ENCODE peak calls at places on chromosomes 7 and 10, in five cellular contexts. Q, R, A, J and L are unnamed samples.

GRCh38 chr10:61904711-61905445 is 3.4 kb downstream of the ARID5B start:
- DNase-seq in Q (peak; percentile 80), R (peak; percentile 28), A (peak; percentile 47), J (no peak), L (no peak)

GRCh38 chr7:1176891-1177373 is 16.9 kb upstream of the ZFAND2A start:
- DNase-seq in Q (peak; percentile 31), R (peak; percentile 68), A (peak; percentile 86), J (no peak), L (no peak)

GRCh38 chr10:33334839-33335549 is 527 bp upstream of the NRP1 start:
- DNase-seq in Q (peak; percentile 87), R (peak; percentile 65), A (peak; percentile 88), J (peak; percentile 82), L (no peak)

GRCh38 chr10:96747734-96748550 is 27.6 kb upstream of the PIK3AP1 start:
- DNase-seq in Q (no peak), R (no peak), A (no peak), J (no peak), L (no peak)

GRCh38 chr10:132163826-132164515 is 22.8 kb upstream of the DPYSL4 start:
- DNase-seq in Q (no peak), R (no peak), A (no peak), J (no peak), L (no peak)

GRCh38 chr10:38102889-38103288 is 8.8 kb downstream of the ZNF37A start:
- DNase-seq in Q (no peak), R (no peak), A (no peak), J (no peak), L (no peak)

GRCh38 chr10:48523820-48524758 is 80.8 kb downstream of the ARHGAP22 start:
- DNase-seq in Q (no peak), R (no peak), A (peak; percentile 29), J (no peak), L (no peak)

GRCh38 chr10:32055478-32056135 is 618 bp downstream of the KIF5B start:
- DNase-seq in Q (peak; percentile 41), R (peak; percentile 65), A (peak; percentile 65), J (peak; percentile 53), L (peak; percentile 21)

GRCh38 chr7:74371381-74372059 is 82.2 kb upstream of the GTF2IRD1 start:
- DNase-seq in Q (no peak), R (peak; percentile 43), A (no peak), J (peak; percentile 64), L (no peak)

GRCh38 chr7:75702515-75702914 is 36.2 kb downstream of the HIP1 start:
- DNase-seq in Q (no peak), R (no peak), A (no peak), J (no peak), L (no peak)

GRCh38 chr10:88582806-88583583 is at the start of gene RNLS:
- DNase-seq in Q (peak; percentile 15), R (peak; percentile 77), A (peak; percentile 74), J (peak; percentile 68), L (peak; percentile 23)
- TF ChIP-seq POLR2A in Q (no peak), R (peak; percentile 89), A (peak; percentile 62), J (peak; percentile 52), L (no peak)

GRCh38 chr10:71259815-71260501 is 47.6 kb downstream of the UNC5B start:
- DNase-seq in Q (no peak), R (no peak), A (no peak), J (no peak), L (no peak)

GRCh38 chr10:71260622-71261325 is 48.4 kb downstream of the UNC5B start:
- DNase-seq in Q (peak; percentile 96), R (no peak), A (no peak), J (peak; percentile 89), L (no peak)

GRCh38 chr10:71258446-71259145 is 46.2 kb downstream of the UNC5B start:
- DNase-seq in Q (no peak), R (no peak), A (no peak), J (no peak), L (no peak)

GRCh38 chr10:71258046-71258445 is 45.7 kb downstream of the UNC5B start:
- DNase-seq in Q (no peak), R (no peak), A (no peak), J (no peak), L (no peak)

DNA sequence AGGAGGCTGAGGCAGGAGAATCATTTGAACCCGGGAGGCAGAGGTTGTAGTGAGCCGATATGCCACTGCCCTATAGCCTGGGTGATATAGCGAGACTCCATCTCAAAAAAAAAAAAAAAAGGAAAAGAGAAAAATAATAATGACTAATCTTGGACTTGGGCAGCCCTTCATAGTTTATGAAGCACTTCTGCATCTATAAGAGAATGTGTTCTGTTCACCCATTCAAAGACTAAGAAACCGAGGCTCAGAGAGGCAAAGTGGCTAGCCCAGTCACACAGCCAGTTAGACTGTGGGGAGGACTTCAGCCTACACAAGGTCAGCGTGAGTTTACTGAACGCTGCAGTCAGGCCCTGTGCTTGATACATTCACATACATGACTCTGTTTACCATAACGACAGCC is 46.9 kb downstream of the UNC5B start:
- DNase-seq in Q (no peak), R (no peak), A (no peak), J (no peak), L (no peak)
- H3K4me1 ChIP-seq in Q (peaks cover 27% of the 10 kb centered on the region), R (peaks cover 10% of the 10 kb centered on the region), A (no peaks in the 10 kb centered on the region), J (peaks cover 13% of the 10 kb centered on the region), L (peaks cover 93% of the 10 kb centered on the region)

GRCh38 chr10:80522756-80523363 is 14.8 kb upstream of the SH2D4B start:
- DNase-seq in Q (no peak), R (no peak), A (no peak), J (no peak), L (no peak)
- TF ChIP-seq POLR2A in Q (no peak), R (no peak), A (no peak), J (no peak), L (no peak)

GRCh38 chr7:37212051-37212450 is 236.6 kb downstream of the ELMO1 start:
- DNase-seq in Q (no peak), R (no peak), A (no peak), J (no peak), L (no peak)
- H3K4me1 ChIP-seq in Q (peaks cover 2% of the 10 kb centered on the region), R (peaks cover 13% of the 10 kb centered on the region), A (no peaks in the 10 kb centered on the region), J (peaks cover 4% of the 10 kb centered on the region), L (peaks cover 59% of the 10 kb centered on the region)

DNA sequence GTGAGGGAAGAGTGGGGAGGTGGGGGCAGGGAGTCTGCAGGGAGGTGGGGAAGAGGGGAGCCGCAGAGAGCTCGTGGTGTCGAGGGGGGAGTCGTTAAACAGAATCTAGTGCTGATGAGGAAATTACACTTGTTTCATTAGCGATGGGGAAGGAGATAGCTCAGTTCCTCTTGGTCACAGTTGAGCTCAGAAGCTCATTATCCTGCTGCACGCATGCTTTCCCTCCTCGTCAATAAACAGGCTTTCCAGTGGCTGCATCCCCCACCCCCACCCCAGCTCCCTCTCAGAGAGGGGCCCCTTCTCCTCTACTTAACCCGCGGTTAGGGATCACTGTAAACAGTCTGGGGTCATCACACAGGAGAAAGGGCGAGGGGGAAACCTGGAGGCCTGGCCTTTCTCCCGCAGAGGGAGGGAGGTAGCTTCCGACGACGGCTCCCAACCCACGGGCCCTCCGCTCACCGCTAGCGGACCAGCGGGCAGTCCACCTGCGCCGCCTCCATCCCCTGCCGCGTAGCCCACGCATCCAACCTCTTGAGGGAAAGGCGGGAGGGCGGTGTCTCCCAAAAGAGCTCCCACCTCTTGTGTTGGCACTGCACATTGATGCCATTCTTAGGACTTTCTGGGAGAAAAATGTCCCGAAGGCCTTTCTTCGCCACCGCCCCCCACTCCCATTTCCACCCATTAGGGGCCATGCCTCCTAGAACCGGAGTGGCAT is 80.7 kb downstream of the PAX2 start:
- DNase-seq in Q (no peak), R (no peak), A (no peak), J (no peak), L (no peak)
- TF ChIP-seq POLR2A in Q (no peak), R (no peak), A (no peak), J (no peak), L (no peak)

DNA sequence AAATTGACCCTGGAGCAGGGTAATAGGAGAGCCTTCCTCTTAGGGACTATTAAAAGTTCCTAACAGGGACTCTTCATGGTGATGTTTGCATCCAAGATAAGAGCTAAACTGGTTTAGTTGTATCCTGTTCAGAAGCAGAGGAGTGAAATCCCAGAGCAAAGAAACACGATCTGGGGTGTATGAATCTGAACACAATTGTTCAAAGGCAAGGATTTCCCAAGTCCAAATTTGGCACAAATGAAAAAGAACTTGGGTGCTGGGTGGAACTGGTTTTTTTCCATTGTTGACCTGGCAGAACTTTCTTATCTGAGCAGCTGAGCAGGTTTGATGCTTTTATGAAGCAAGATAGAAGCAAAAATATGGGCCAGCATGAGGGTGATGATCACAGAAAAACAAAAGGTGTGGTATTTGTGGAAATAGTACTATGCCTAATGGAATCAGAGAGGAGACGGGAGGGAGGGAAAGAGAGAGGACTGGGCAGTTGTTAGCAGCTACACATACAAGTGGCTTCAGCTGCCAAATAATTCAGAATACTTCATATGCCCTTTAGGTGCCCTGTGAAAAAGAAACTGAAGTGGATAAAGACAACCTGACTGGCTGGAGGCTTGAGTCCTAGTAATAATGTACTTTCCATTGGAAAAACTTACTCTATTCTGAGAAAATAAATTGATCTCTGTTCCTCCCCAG is 6.1 kb downstream of the AGFG2 start:
- DNase-seq in Q (peak; percentile 26), R (peak; percentile 55), A (no peak), J (no peak), L (no peak)
- H3K4me1 ChIP-seq in Q (peaks cover 28% of the 10 kb centered on the region), R (peaks cover 90% of the 10 kb centered on the region), A (peaks cover 82% of the 10 kb centered on the region), J (peaks cover 52% of the 10 kb centered on the region), L (peaks cover 99% of the 10 kb centered on the region)

GRCh38 chr7:107917770-107918651 is 27.0 kb downstream of the DLD start:
- DNase-seq in Q (no peak), R (no peak), A (no peak), J (no peak), L (no peak)

GRCh38 chr7:107924841-107925490 is 34.0 kb downstream of the DLD start:
- DNase-seq in Q (no peak), R (no peak), A (no peak), J (no peak), L (no peak)

GRCh38 chr7:107918948-107919347 is 28.0 kb downstream of the DLD start:
- DNase-seq in Q (no peak), R (no peak), A (no peak), J (no peak), L (no peak)

GRCh38 chr7:107922891-107923290 is 31.9 kb downstream of the DLD start:
- DNase-seq in Q (peak; percentile 33), R (no peak), A (no peak), J (no peak), L (no peak)

GRCh38 chr7:107920048-107920772 is 29.2 kb downstream of the DLD start:
- DNase-seq in Q (peak; percentile 22), R (no peak), A (no peak), J (no peak), L (no peak)
- TF ChIP-seq POLR2A in Q (no peak), R (no peak), A (no peak), J (no peak), L (no peak)